ENCODE peak calls at places on chromosomes 16 and 17, in nine cellular contexts. O is esophagus muscularis mucosa, E is A549, F is tibial nerve, C is transverse colon, Z is SK-N-SH, Q is stomach, A is sigmoid colon, G is GM12878. H is an unnamed sample. For H3K4me1, the result is how much of the 10 kb centered on the place peaks cover.

GRCh38 chr17:15261818-15262290 is 3.3 kb downstream of the PMP22 start:
- DNase-seq in G (no peak), C (peak), Z (no peak), E (peak), Q (no peak), F (no peak), O (no peak), A (no peak), H (no peak)

GRCh38 chr17:21029032-21029431 is 13.8 kb downstream of the USP22 start:
- DNase-seq in Z (no peak), G (no peak), F (no peak), C (no peak), Q (no peak), O (no peak), E (no peak), A (no peak), H (no peak)

GRCh38 chr17:44623070-44623725 is 33.1 kb upstream of the MEIOC start:
- DNase-seq in Z (no peak), F (no peak), C (no peak), A (peak), O (no peak), E (no peak), G (no peak), Q (no peak), H (no peak)

GRCh38 chr17:11628374-11628773 is 30.1 kb downstream of the DNAH9 start:
- DNase-seq in Q (no peak), F (no peak), G (no peak), E (no peak), Z (no peak), O (no peak), C (no peak), A (no peak), H (no peak)

GRCh38 chr17:58004060-58004459 is 3.0 kb downstream of the SRSF1 start:
- DNase-seq in A (no peak), C (no peak), E (no peak), Z (no peak), G (no peak), F (no peak), Q (no peak), O (no peak), H (no peak)

GRCh38 chr17:40582328-40582901 is 17.1 kb upstream of the CCR7 start:
- DNase-seq in C (peak), F (no peak), G (peak), O (no peak), A (no peak), Q (peak), Z (no peak), E (no peak), H (no peak)

GRCh38 chr16:80369138-80369537 is 171.7 kb upstream of the DYNLRB2 start:
- DNase-seq in C (no peak), Z (no peak), F (no peak), O (no peak), E (no peak), G (no peak), A (no peak), Q (no peak), H (no peak)

GRCh38 chr17:45132302-45132568 is at the start of gene PLCD3:
- DNase-seq in Q (no peak), C (no peak), Z (no peak), A (no peak), O (no peak), G (no peak), E (no peak), F (peak), H (no peak)

GRCh38 chr16:4200000-4200780 is 41.7 kb downstream of the SRL start:
- DNase-seq in A (peak), Z (peak), E (peak), F (peak), C (peak), Q (peak), G (no peak), O (peak), H (peak)

GRCh38 chr17:34628883-34629282 is 49.5 kb downstream of the TMEM132E start:
- DNase-seq in G (no peak), O (no peak), E (no peak), Z (no peak), C (no peak), Q (no peak), A (no peak), F (no peak), H (no peak)

DNA sequence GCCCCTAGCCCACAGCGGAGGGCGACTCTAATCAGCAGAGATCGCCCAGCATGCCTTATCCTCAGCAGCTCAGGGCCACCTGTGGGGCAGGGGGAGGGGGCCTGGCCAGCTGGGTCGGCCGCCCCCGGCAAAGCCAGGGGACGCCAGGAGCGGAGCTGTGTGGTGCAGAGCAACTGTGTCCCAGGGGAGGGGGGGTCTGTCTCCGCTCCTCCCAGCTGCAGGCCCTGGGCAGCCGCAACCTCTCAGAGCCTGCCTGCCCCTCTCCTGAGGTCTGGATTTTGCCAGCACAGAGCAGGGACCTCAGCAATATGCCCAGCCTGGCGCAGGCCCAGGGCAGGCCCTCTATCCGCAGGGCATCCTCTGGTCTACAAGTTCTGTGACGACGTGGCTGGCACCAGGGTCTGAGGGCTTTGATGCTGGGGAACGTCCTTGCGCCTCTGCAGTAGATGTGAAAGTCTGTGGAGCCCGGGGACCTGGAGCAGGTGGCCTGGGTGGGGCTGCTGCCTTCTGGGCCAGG is 36.5 kb upstream of the SLC38A10 start:
- DNase-seq in F (no peak), O (no peak), A (no peak), Q (no peak), Z (peak), G (no peak), C (no peak), E (no peak), H (no peak)
- TF ChIP-seq EP300 in F (no peak), O (no peak), A (no peak), Q (no peak), Z (no peak), G (no peak), C (no peak), E (no peak), H (no peak)

GRCh38 chr16:50631249-50631984 is 49.7 kb downstream of the SNX20 start:
- DNase-seq in G (no peak), A (no peak), Q (no peak), Z (no peak), F (no peak), O (no peak), C (no peak), E (no peak), H (no peak)
- H3K27ac ChIP-seq in G (no peak), A (no peak), Q (no peak), Z (no peak), F (no peak), O (no peak), C (no peak), E (no peak), H (no peak)

GRCh38 chr17:69503711-69504110 is 89.2 kb downstream of the MAP2K6 start:
- DNase-seq in Z (no peak), Q (no peak), E (no peak), F (no peak), O (no peak), A (no peak), G (peak), C (no peak), H (no peak)

GRCh38 chr17:69506489-69506888 is 92.0 kb downstream of the MAP2K6 start:
- DNase-seq in Q (no peak), O (no peak), E (peak), A (no peak), C (no peak), F (no peak), G (no peak), Z (no peak), H (no peak)

GRCh38 chr17:69502488-69502887 is 88.0 kb downstream of the MAP2K6 start:
- DNase-seq in Z (no peak), O (no peak), E (no peak), G (no peak), C (no peak), A (no peak), Q (no peak), F (no peak), H (no peak)

GRCh38 chr17:69508814-69509213 is 94.3 kb downstream of the MAP2K6 start:
- DNase-seq in C (no peak), F (no peak), G (no peak), Z (no peak), A (no peak), Q (no peak), E (no peak), O (no peak), H (no peak)

DNA sequence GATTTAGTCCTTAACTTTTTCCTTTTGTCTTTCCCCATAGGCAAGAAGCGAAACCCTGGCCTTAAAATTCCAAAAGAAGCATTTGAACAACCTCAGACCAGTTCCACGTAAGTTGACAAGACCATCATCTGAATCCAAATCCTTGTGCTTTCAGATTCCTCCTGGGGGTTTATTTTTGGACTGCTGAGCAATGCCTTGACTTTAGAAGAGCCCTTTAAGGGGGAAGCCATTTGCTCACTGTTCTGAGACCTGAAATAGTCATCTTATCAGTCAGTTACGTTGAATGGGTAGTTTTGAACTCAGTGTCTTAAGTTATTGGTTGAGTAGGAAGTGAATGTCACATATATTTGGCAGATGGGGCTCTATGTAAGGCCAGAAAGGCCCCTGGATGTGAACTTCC is 91.2 kb downstream of the MAP2K6 start:
- DNase-seq in A (no peak), E (no peak), O (no peak), F (no peak), Q (no peak), G (no peak), Z (no peak), C (no peak), H (no peak)
- H3K4me1 ChIP-seq in A (under half), E (under half), O (under half), F (under half), Q (under half), G (under half), Z (under half), C (under half), H (under half)

DNA sequence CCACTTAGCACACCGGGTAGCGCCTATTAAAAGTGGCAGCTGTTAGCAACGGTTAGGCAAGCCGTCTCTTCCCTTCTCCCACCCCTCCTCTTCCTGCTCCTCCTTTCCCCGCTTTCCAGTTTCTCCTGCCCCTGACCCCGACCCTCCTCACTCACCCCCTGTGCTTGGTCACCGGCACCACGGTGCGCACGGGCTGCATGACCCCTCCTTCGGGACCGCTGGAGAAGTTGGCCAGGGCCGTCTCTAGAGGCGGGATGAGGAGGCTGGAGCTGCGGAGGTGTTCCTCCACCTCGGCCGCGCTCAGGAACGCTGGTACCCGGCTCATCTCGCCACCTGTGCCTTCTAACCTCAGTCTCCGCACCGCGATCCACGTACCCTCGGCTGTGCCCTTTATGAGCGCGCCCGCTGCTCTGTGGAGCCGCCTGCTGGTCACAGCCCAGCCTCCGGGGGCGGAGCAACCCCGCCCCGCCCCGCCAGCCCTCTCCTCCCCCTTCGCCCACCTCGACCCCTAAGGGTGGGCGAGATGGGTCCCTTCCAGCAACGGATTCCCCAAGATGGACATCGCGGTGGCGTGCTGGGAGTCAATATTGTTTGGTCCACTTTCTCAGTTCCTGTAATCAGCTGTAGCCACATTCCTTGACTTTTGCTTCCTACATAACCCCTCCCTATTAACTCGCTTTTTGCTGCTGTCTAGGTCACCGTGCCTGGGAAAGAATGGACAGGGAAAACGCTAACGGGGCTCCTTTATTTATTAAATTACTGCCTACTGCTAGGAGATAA is at the start of gene CRYM:
- DNase-seq in Q (peak), A (peak), E (peak), F (no peak), G (no peak), O (peak), C (peak), Z (peak), H (peak)
- TF ChIP-seq EP300 in Q (no peak), A (no peak), E (no peak), F (no peak), G (no peak), O (no peak), C (no peak), Z (no peak), H (no peak)

DNA sequence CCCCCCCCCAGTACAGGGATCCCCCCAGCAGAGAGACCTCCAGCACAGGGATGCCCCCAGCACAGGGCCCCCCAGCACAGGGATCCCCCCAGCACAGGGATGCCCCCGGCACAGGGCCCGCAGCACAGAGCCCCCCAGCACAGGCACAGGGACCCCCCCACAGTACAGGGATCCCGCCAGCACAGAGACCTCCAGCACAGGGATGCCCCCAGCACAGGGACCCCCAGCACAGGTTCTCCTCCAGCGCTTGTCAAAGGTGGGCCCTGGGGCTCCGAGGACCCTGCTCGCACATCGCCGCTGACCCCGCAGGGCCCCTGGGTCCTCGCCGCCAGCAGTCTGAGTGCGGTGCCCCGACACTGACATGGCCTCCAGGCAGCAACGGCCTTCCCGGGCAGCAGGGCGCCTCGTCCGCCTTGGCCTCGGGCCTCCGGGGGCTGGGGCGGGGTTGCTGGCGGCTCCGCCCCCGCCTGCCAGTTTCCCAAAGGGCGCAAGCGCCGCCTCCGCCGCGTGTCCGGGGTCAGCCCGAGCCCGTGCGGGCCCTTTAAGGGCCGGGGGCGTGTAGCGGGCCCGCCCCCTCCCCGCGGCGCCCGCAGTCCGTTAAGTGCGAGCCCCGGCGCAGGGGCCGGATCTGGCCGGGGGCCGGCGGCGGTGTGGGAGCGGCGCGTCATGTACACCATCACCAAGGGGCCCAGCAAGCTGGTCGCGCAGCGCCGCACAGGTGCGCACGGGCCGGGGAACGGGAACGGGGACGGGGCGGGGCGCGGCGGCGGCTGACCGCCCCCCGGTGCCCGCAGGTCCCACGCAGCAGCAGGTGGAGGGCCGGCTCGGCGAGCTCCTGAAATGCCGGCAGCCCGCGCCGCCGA is at the start of gene MCRIP2:
- DNase-seq in O (peak), F (peak), Z (peak), A (peak), C (peak), E (peak), Q (peak), G (peak), H (peak)
- H3K27ac ChIP-seq in O (peak), F (peak), Z (no peak), A (peak), C (peak), E (peak), Q (peak), G (peak), H (peak)

GRCh38 chr17:7237266-7237760 is 1.9 kb downstream of the PHF23 start:
- DNase-seq in E (no peak), O (no peak), A (no peak), F (no peak), Z (no peak), G (no peak), Q (no peak), C (no peak), H (no peak)
- H3K4me1 ChIP-seq in E (half or more), O (under half), A (under half), F (under half), Z (under half), G (under half), Q (half or more), C (under half), H (under half)

GRCh38 chr16:72680732-72681131 is 367.2 kb downstream of the ZFHX3 start:
- DNase-seq in G (no peak), C (no peak), F (no peak), Z (no peak), A (no peak), E (no peak), Q (no peak), O (no peak), H (no peak)

GRCh38 chr16:72679856-72680255 is 368.1 kb downstream of the ZFHX3 start:
- DNase-seq in A (no peak), F (no peak), E (no peak), C (no peak), O (no peak), Z (no peak), Q (no peak), G (no peak), H (no peak)

GRCh38 chr16:72673118-72673517 is 374.8 kb downstream of the ZFHX3 start:
- DNase-seq in Z (no peak), Q (no peak), C (no peak), A (no peak), E (no peak), O (no peak), F (no peak), G (no peak), H (no peak)

GRCh38 chr16:72677662-72678447 is 370.1 kb downstream of the ZFHX3 start:
- DNase-seq in G (no peak), A (no peak), Q (no peak), F (no peak), Z (no peak), C (peak), E (no peak), O (no peak), H (no peak)
- TF ChIP-seq EP300 in G (no peak), A (no peak), Q (no peak), F (no peak), Z (no peak), C (peak), E (no peak), O (no peak), H (no peak)

DNA sequence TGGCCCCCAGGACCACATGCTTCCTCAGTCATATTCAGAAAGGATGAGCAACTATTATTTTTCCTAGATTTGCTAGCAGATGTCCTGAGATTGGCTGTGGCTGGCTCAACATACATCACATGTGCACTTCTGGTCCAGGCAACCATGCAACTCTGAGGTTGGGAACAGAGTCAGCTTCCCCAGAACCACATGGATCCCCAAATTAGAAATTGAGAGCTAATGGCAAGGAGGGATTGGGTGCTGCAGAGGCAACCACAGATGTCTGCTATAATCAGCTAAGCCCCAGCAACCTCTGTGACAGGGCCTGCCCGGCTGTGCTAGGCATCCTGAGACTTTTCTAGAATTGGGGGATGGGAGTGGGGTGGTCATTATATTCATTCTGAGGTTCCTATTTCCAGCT is 33.8 kb upstream of the CLEC18A start:
- DNase-seq in Z (no peak), F (no peak), Q (no peak), A (no peak), E (no peak), O (no peak), G (no peak), C (no peak), H (no peak)
- H3K27ac ChIP-seq in Z (peak), F (peak), Q (peak), A (no peak), E (peak), O (peak), G (no peak), C (no peak), H (peak)

GRCh38 chr16:3147757-3148104 is 12.9 kb downstream of the ZNF213 start:
- DNase-seq in Q (no peak), F (no peak), O (no peak), Z (no peak), C (no peak), G (no peak), A (no peak), E (no peak), H (no peak)
- H3K4me1 ChIP-seq in Q (under half), F (under half), O (under half), Z (under half), C (under half), G (under half), A (under half), E (under half), H (under half)

DNA sequence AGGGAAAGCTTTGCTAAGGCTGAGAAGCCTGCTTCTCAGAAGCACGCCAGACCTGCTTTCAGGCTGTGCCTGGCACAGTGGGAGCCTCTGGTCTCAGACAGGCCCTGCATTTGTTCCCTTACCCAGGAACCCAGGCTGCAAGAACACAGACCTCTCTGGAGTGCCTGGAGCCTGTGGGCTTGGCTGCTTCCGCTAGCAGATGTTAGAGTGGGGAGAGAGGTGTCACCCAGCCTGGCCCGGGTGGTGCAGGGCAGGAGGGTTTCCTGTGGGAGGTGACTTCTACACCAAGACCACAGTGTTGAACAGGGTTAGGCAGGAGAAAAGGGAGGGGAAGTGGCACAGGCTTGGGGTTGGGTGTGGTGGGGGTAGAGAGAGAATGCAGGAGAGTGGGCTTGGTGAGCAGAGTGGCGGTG is 35.8 kb upstream of the ADGRG1 start:
- DNase-seq in F (no peak), Z (no peak), Q (peak), O (no peak), E (no peak), A (no peak), C (peak), G (no peak), H (no peak)
- TF ChIP-seq EP300 in F (no peak), Z (no peak), Q (no peak), O (no peak), E (no peak), A (no peak), C (no peak), G (no peak), H (no peak)